ENCODE peak calls at places on chromosomes 16 and 17, in four cellular contexts. M is cerebellum; E is MCF 10A; F is activated T-helper 9 cell treated with anti-CD3 and anti-CD28 coated beads, Interleukin-2, amount 50 U/mL, for 16 hours. N is an unnamed sample.

GRCh38 chr17:879546-879945 is 97.4 kb downstream of the MRM3 start:
- DNase-seq in M (peak; percentile 30), E (peak; percentile 98), F (peak; percentile 23), N (peak; percentile 22)

GRCh38 chr16:19655242-19655777 is 62.7 kb downstream of the KNOP1 start:
- DNase-seq in F (no peak), M (no peak), E (no peak), N (no peak)

GRCh38 chr17:69404398-69404797 is 10.1 kb upstream of the MAP2K6 start:
- DNase-seq in F (no peak), M (no peak), E (peak; percentile 75), N (no peak)

GRCh38 chr17:50953831-50954601 is 87.9 kb upstream of the TOB1 start:
- DNase-seq in F (no peak), E (peak; percentile 79), M (no peak), N (peak; percentile 91)

GRCh38 chr17:77585142-77585860 is 373.2 kb upstream of the TNRC6C start:
- DNase-seq in E (no peak), F (no peak), M (no peak), N (no peak)

GRCh38 chr16:7366041-7366440 is 33.4 kb downstream of the RBFOX1 start:
- DNase-seq in F (no peak), M (peak; percentile 67), E (no peak), N (no peak)

GRCh38 chr16:49158029-49158642 is 123.5 kb downstream of the CBLN1 start:
- DNase-seq in F (no peak), E (peak; percentile 61), M (peak; percentile 15), N (no peak)

GRCh38 chr16:86605950-86606349 is 27.6 kb downstream of the FOXL1 start:
- DNase-seq in M (no peak), F (no peak), E (no peak), N (no peak)

GRCh38 chr16:58451263-58451662 is 48.7 kb upstream of the NDRG4 start:
- DNase-seq in F (no peak), M (no peak), E (no peak), N (no peak)

GRCh38 chr16:84175351-84176081 is 11.3 kb downstream of the TAF1C start:
- DNase-seq in F (peak; percentile 21), E (peak; percentile 67), M (peak; percentile 57), N (peak; percentile 73)

N was measured in NCI-H526.